ENCODE peak calls at places on chromosomes 3 and 15, in seven cellular contexts. R is breast epithelium, S is natural killer cell, J is fibroblast of pulmonary artery, U is neural crest cell, Y is HFF-Myc, T is brain microvascular endothelial cell. W is an unnamed sample.

GRCh38 chr3:31448035-31448881 is 84.5 kb upstream of the STT3B start:
- DNase-seq in R (no peak), S (no peak), J (peak; percentile 38), U (no peak), Y (no peak), T (no peak), W (no peak)

GRCh38 chr3:37816271-37816670 is 45.4 kb upstream of the CTDSPL start:
- DNase-seq in R (no peak), S (no peak), J (peak; percentile 10), U (no peak), Y (no peak), T (peak; percentile 8), W (no peak)

GRCh38 chr3:177835008-177835407 is 637.7 kb upstream of the TBL1XR1 start:
- DNase-seq in R (no peak), S (no peak), J (peak; percentile 80), U (no peak), Y (peak; percentile 96), T (peak; percentile 90), W (no peak)

GRCh38 chr3:14548321-14548729 is 8.2 kb upstream of the GRIP2 start:
- DNase-seq in R (no peak), S (no peak), J (peak; percentile 70), U (peak; percentile 73), Y (peak; percentile 32), T (peak; percentile 65), W (no peak)

GRCh38 chr3:70358978-70359580 is 46.6 kb upstream of the MDFIC2 start:
- DNase-seq in R (no peak), S (no peak), J (peak; percentile 60), U (peak; percentile 16), Y (peak; percentile 12), T (peak; percentile 48), W (no peak)

GRCh38 chr3:32421991-32422859 is 30.6 kb downstream of the CMTM7 start:
- DNase-seq in R (peak; percentile 95), S (no peak), J (peak; percentile 92), U (no peak), Y (peak; percentile 38), T (peak; percentile 62), W (peak; percentile 91)

GRCh38 chr3:4889896-4890295 is 89.3 kb upstream of the BHLHE40 start:
- DNase-seq in R (no peak), S (no peak), J (peak; percentile 47), U (no peak), Y (no peak), T (peak; percentile 47), W (no peak)

GRCh38 chr3:150564243-150564642 is 17.7 kb downstream of the EIF2A start:
- DNase-seq in R (no peak), S (no peak), J (no peak), U (no peak), Y (no peak), T (no peak), W (no peak)

GRCh38 chr3:45035441-45036301 is 9.6 kb downstream of the CLEC3B start:
- DNase-seq in R (no peak), S (no peak), J (no peak), U (no peak), Y (no peak), T (no peak), W (no peak)

GRCh38 chr15:25345943-25346342 is 92.9 kb downstream of the UBE3A start:
- DNase-seq in R (no peak), S (no peak), J (peak; percentile 42), U (no peak), Y (no peak), T (peak; percentile 11), W (no peak)

GRCh38 chr3:69178838-69179739 is 56.7 kb upstream of the LMOD3 start:
- DNase-seq in R (no peak), S (no peak), J (peak; percentile 50), U (no peak), Y (no peak), T (peak; percentile 3), W (no peak)
- TF ChIP-seq CTCF in R (no peak), S (no peak), J (no peak), U (peak; percentile 29), Y (no peak), T (no peak), W (no peak)

GRCh38 chr3:172987268-172987667 is 153.8 kb downstream of the SPATA16 start:
- DNase-seq in R (no peak), S (no peak), J (peak; percentile 12), U (no peak), Y (no peak), T (no peak), W (no peak)
- TF ChIP-seq CTCF in R (no peak), S (no peak), J (peak; percentile 33), U (peak; percentile 37), Y (peak; percentile 15), T (peak; percentile 44), W (peak; percentile 21)

GRCh38 chr3:106773795-106774194 is 603.4 kb upstream of the CCDC54 start:
- DNase-seq in R (no peak), S (no peak), J (no peak), U (no peak), Y (no peak), T (no peak), W (no peak)
- TF ChIP-seq CTCF in R (no peak), S (no peak), J (no peak), U (no peak), Y (no peak), T (no peak), W (no peak)

GRCh38 chr3:169564883-169565282 is 98.6 kb downstream of the MECOM start:
- DNase-seq in R (no peak), S (no peak), J (no peak), U (no peak), Y (no peak), T (no peak), W (no peak)
- TF ChIP-seq CTCF in R (no peak), S (no peak), J (peak; percentile 29), U (peak; percentile 27), Y (peak; percentile 23), T (peak; percentile 41), W (peak; percentile 16)